ENCODE peak calls at places on chromosomes 16 and 17, in six cellular contexts. V is stimulated activated CD4-positive, alpha-beta T cell treated with anti-CD3 and anti-CD28 coated beads, Interleukin-4, amount 100 ng/mL, for 4 hours; I is T follicular helper cell; T is stimulated activated CD8-positive, alpha-beta memory T cell treated with anti-CD3 and anti-CD28 coated beads, Interleukin-4, amount 100 ng/mL, for 24 hours; U is choroid plexus epithelial cell; Z is stimulated activated effector memory CD8-positive, alpha-beta T cell treated with anti-CD3 and anti-CD28 coated beads, Interleukin-12 subunit alpha, Interleukin-12 subunit beta, amount 100 ng/mL, for 72 hours. F is an unnamed sample.

GRCh38 chr17:57136355-57136754 is 51.3 kb downstream of the AKAP1 start:
- DNase-seq in V (no peak), I (no peak), T (no peak), U (no peak), Z (no peak), F (no peak)

GRCh38 chr17:48715496-48716399 is 6.6 kb downstream of the PRAC1 start:
- DNase-seq in V (no peak), I (no peak), T (no peak), U (no peak), Z (no peak), F (no peak)

GRCh38 chr17:78736526-78737079 is 45.5 kb downstream of the CYTH1 start:
- DNase-seq in V (peak), I (peak), T (peak), U (no peak), Z (peak), F (peak)

GRCh38 chr16:10738231-10739077 is 5.2 kb upstream of the NUBP1 start:
- DNase-seq in V (peak), I (no peak), T (peak), U (peak), Z (peak), F (peak)

GRCh38 chr17:49402706-49403105 is 12.0 kb downstream of the PHB1 start:
- DNase-seq in V (no peak), I (no peak), T (no peak), U (no peak), Z (no peak), F (no peak)

GRCh38 chr16:71569621-71570020 is 7.3 kb downstream of the TAT start:
- DNase-seq in V (no peak), I (no peak), T (no peak), U (no peak), Z (no peak), F (no peak)

GRCh38 chr17:74349120-74349519 is 12.5 kb downstream of the BTBD17 start:
- DNase-seq in V (no peak), I (no peak), T (no peak), U (no peak), Z (no peak), F (no peak)

GRCh38 chr16:2188395-2188794 is 8.0 kb downstream of the CASKIN1 start:
- DNase-seq in V (no peak), I (no peak), T (no peak), U (no peak), Z (no peak), F (no peak)

GRCh38 chr17:50955667-50956120 is 89.5 kb upstream of the TOB1 start:
- DNase-seq in V (no peak), I (no peak), T (no peak), U (no peak), Z (no peak), F (no peak)

GRCh38 chr16:55703003-55704001 is 47.5 kb downstream of the SLC6A2 start:
- DNase-seq in V (no peak), I (no peak), T (no peak), U (peak), Z (no peak), F (no peak)

GRCh38 chr16:63714876-63715275 is 1407.0 kb downstream of the CDH11 start:
- DNase-seq in V (no peak), I (no peak), T (no peak), U (no peak), Z (no peak), F (no peak)

GRCh38 chr16:68973611-68974120 is 130.3 kb downstream of the TANGO6 start:
- DNase-seq in V (no peak), I (no peak), T (no peak), U (no peak), Z (no peak), F (no peak)

GRCh38 chr17:82786427-82786826 is 34.6 kb downstream of the TBCD start:
- DNase-seq in V (no peak), I (no peak), T (no peak), U (no peak), Z (no peak), F (no peak)

GRCh38 chr16:27425961-27426360 is 24.0 kb downstream of the IL21R start:
- DNase-seq in V (no peak), I (no peak), T (no peak), U (no peak), Z (no peak), F (no peak)

GRCh38 chr17:7882068-7882467 is 6.5 kb upstream of the CHD3 start:
- DNase-seq in V (no peak), I (no peak), T (no peak), U (no peak), Z (no peak), F (no peak)

GRCh38 chr17:57165754-57166153 is 80.7 kb downstream of the AKAP1 start:
- DNase-seq in V (no peak), I (no peak), T (no peak), U (no peak), Z (no peak), F (no peak)

GRCh38 chr17:4163951-4164350 is 21.0 kb downstream of the CYB5D2 start:
- DNase-seq in V (no peak), I (no peak), T (no peak), U (peak), Z (no peak), F (no peak)

GRCh38 chr17:61490540-61490975 is 38.3 kb downstream of the TBX4 start:
- DNase-seq in V (no peak), I (no peak), T (no peak), U (peak), Z (no peak), F (no peak)

GRCh38 chr16:88768041-88768876 is 16.8 kb downstream of the PIEZO1 start:
- DNase-seq in V (no peak), I (no peak), T (no peak), U (peak), Z (no peak), F (no peak)

GRCh38 chr17:41483991-41484826 is 3.3 kb upstream of the KRT35 start:
- DNase-seq in V (no peak), I (no peak), T (no peak), U (no peak), Z (no peak), F (no peak)

GRCh38 chr17:67245694-67246397 is 850 bp upstream of the HELZ start:
- DNase-seq in V (peak), I (peak), T (no peak), U (no peak), Z (peak), F (peak)

GRCh38 chr16:11630230-11631056 is 37.8 kb upstream of the SNN start:
- DNase-seq in V (no peak), I (no peak), T (no peak), U (no peak), Z (no peak), F (no peak)

GRCh38 chr17:18980682-18981384 is 23.7 kb downstream of the FAM83G start:
- DNase-seq in V (no peak), I (no peak), T (no peak), U (peak), Z (no peak), F (no peak)

GRCh38 chr16:84726079-84726669 is 26.4 kb downstream of the USP10 start:
- DNase-seq in V (peak), I (peak), T (peak), U (peak), Z (peak), F (peak)

GRCh38 chr17:46910179-46910927 is 12.6 kb upstream of the GOSR2 start:
- DNase-seq in V (no peak), I (no peak), T (no peak), U (no peak), Z (no peak), F (no peak)

GRCh38 chr16:1466968-1467521 is 7.8 kb downstream of the CLCN7 start:
- DNase-seq in V (no peak), I (no peak), T (no peak), U (peak), Z (no peak), F (no peak)

GRCh38 chr16:48492131-48492530 is 106.9 kb upstream of the SIAH1 start:
- DNase-seq in V (no peak), I (no peak), T (no peak), U (peak), Z (no peak), F (no peak)

GRCh38 chr16:27238016-27238587 is 30.5 kb downstream of the NSMCE1 start:
- DNase-seq in V (peak), I (no peak), T (peak), U (no peak), Z (no peak), F (no peak)

GRCh38 chr17:34712481-34713195 is 133.3 kb downstream of the TMEM132E start:
- DNase-seq in V (no peak), I (no peak), T (no peak), U (no peak), Z (no peak), F (no peak)

GRCh38 chr16:5607169-5607568 is 509.6 kb upstream of the EEF2KMT start:
- DNase-seq in V (no peak), I (no peak), T (no peak), U (no peak), Z (no peak), F (no peak)

GRCh38 chr16:54651851-54652770 is 278.6 kb upstream of the IRX5 start:
- DNase-seq in V (no peak), I (no peak), T (no peak), U (no peak), Z (no peak), F (no peak)

GRCh38 chr16:2253293-2253692 is 1.9 kb upstream of the ECI1 start:
- DNase-seq in V (no peak), I (no peak), T (no peak), U (no peak), Z (no peak), F (no peak)

GRCh38 chr16:88298882-88299745 is 83.6 kb upstream of the ZNF469 start:
- DNase-seq in V (no peak), I (no peak), T (no peak), U (peak), Z (no peak), F (no peak)

GRCh38 chr17:72090108-72090507 is 30.7 kb upstream of the SOX9 start:
- DNase-seq in V (no peak), I (no peak), T (no peak), U (peak), Z (no peak), F (no peak)

GRCh38 chr17:72775237-72775636 is 317.3 kb downstream of the SLC39A11 start:
- DNase-seq in V (no peak), I (no peak), T (no peak), U (no peak), Z (no peak), F (no peak)

F was measured in T-helper 22 cell.